ENCODE peak calls at places on chromosomes 5 and 9, in four cellular contexts. One of them, this sample, is unnamed.

GRCh38 chr5:172530835-172531703 is 76.7 kb upstream of the SH3PXD2B start:
- DNase-seq in testis: no peak
- DNase-seq in activated naive CD8-positive, alpha-beta T cell treated with anti-CD3 and anti-CD28 coated beads for 36 hours: no peak
- DNase-seq in kidney: no peak
- DNase-seq in this sample: no peak

GRCh38 chr5:37921452-37921851 is 81.6 kb upstream of the GDNF start:
- DNase-seq in testis: no peak
- DNase-seq in activated naive CD8-positive, alpha-beta T cell treated with anti-CD3 and anti-CD28 coated beads for 36 hours: no peak
- DNase-seq in kidney: no peak
- DNase-seq in this sample: no peak

GRCh38 chr5:147507480-147508126 is 2.3 kb downstream of the DPYSL3 start:
- DNase-seq in testis: no peak
- DNase-seq in activated naive CD8-positive, alpha-beta T cell treated with anti-CD3 and anti-CD28 coated beads for 36 hours: no peak
- DNase-seq in kidney: no peak
- DNase-seq in this sample: no peak

GRCh38 chr9:124863371-124863831 is 1.5 kb downstream of the ARPC5L start:
- DNase-seq in testis: no peak
- DNase-seq in activated naive CD8-positive, alpha-beta T cell treated with anti-CD3 and anti-CD28 coated beads for 36 hours: no peak
- DNase-seq in kidney: no peak
- DNase-seq in this sample: no peak

GRCh38 chr5:10515492-10515891 is 48.4 kb upstream of the ANKRD33B start:
- DNase-seq in testis: no peak
- DNase-seq in activated naive CD8-positive, alpha-beta T cell treated with anti-CD3 and anti-CD28 coated beads for 36 hours: no peak
- DNase-seq in kidney: no peak
- DNase-seq in this sample: no peak

GRCh38 chr9:126696091-126696763 is 82.5 kb downstream of the LMX1B start:
- DNase-seq in testis: no peak
- DNase-seq in activated naive CD8-positive, alpha-beta T cell treated with anti-CD3 and anti-CD28 coated beads for 36 hours: no peak
- DNase-seq in kidney: peak
- DNase-seq in this sample: no peak

GRCh38 chr9:15529566-15530324 is 19.0 kb upstream of the PSIP1 start:
- DNase-seq in testis: no peak
- DNase-seq in activated naive CD8-positive, alpha-beta T cell treated with anti-CD3 and anti-CD28 coated beads for 36 hours: no peak
- DNase-seq in kidney: no peak
- DNase-seq in this sample: no peak

GRCh38 chr9:71984388-71985069 is 73.1 kb downstream of the C9orf85 start:
- DNase-seq in testis: no peak
- DNase-seq in activated naive CD8-positive, alpha-beta T cell treated with anti-CD3 and anti-CD28 coated beads for 36 hours: no peak
- DNase-seq in kidney: no peak
- DNase-seq in this sample: no peak

GRCh38 chr5:106113922-106114321 is 1556.8 kb downstream of the EFNA5 start:
- DNase-seq in testis: no peak
- DNase-seq in activated naive CD8-positive, alpha-beta T cell treated with anti-CD3 and anti-CD28 coated beads for 36 hours: no peak
- DNase-seq in kidney: no peak
- DNase-seq in this sample: no peak

GRCh38 chr5:76451046-76451701 is 48.1 kb downstream of the IQGAP2 start:
- DNase-seq in testis: no peak
- DNase-seq in activated naive CD8-positive, alpha-beta T cell treated with anti-CD3 and anti-CD28 coated beads for 36 hours: no peak
- DNase-seq in kidney: no peak
- DNase-seq in this sample: no peak

GRCh38 chr5:177472460-177473441 is 683 bp downstream of the DBN1 start:
- DNase-seq in testis: no peak
- DNase-seq in activated naive CD8-positive, alpha-beta T cell treated with anti-CD3 and anti-CD28 coated beads for 36 hours: peak
- DNase-seq in kidney: no peak
- DNase-seq in this sample: peak

GRCh38 chr5:132667761-132668705 is 5.8 kb upstream of the IL4 start:
- DNase-seq in testis: no peak
- DNase-seq in activated naive CD8-positive, alpha-beta T cell treated with anti-CD3 and anti-CD28 coated beads for 36 hours: no peak
- DNase-seq in kidney: no peak
- DNase-seq in this sample: no peak

GRCh38 chr5:53568868-53569267 is 8.4 kb downstream of the NDUFS4 start:
- DNase-seq in testis: no peak
- DNase-seq in activated naive CD8-positive, alpha-beta T cell treated with anti-CD3 and anti-CD28 coated beads for 36 hours: no peak
- DNase-seq in kidney: no peak
- DNase-seq in this sample: no peak

GRCh38 chr9:22084336-22085035 is 75.4 kb upstream of the CDKN2B start:
- DNase-seq in testis: no peak
- DNase-seq in activated naive CD8-positive, alpha-beta T cell treated with anti-CD3 and anti-CD28 coated beads for 36 hours: no peak
- DNase-seq in kidney: no peak
- DNase-seq in this sample: no peak

GRCh38 chr5:124446125-124446524 is 300.3 kb downstream of the ZNF608 start:
- DNase-seq in testis: no peak
- DNase-seq in activated naive CD8-positive, alpha-beta T cell treated with anti-CD3 and anti-CD28 coated beads for 36 hours: no peak
- DNase-seq in kidney: no peak
- DNase-seq in this sample: no peak

GRCh38 chr9:71820516-71820915 is 52.2 kb upstream of the CEMIP2 start:
- DNase-seq in testis: peak
- DNase-seq in activated naive CD8-positive, alpha-beta T cell treated with anti-CD3 and anti-CD28 coated beads for 36 hours: no peak
- DNase-seq in kidney: no peak
- DNase-seq in this sample: no peak

This sample was measured in activated CD8-positive, alpha-beta T cell treated with anti-CD3 and anti-CD28 coated beads for 36 hours.